ENCODE peak calls at places on chromosomes 3 and 15, in nine cellular contexts. T, I, F, Q, R, Y, S, N and P are unnamed samples.

GRCh38 chr3:9229325-9229724 is 20.1 kb downstream of the SRGAP3 start:
- DNase-seq in T (no peak), I (no peak), F (no peak), Q (no peak), R (no peak), Y (no peak), S (no peak), N (no peak), P (peak)

GRCh38 chr3:146739203-146739671 is 134.1 kb upstream of the PLSCR5 start:
- DNase-seq in T (no peak), I (no peak), F (no peak), Q (no peak), R (no peak), Y (no peak), S (no peak), N (no peak), P (no peak)

GRCh38 chr15:91813924-91814323 is 39.6 kb upstream of the SLCO3A1 start:
- DNase-seq in T (no peak), I (no peak), F (no peak), Q (no peak), R (no peak), Y (no peak), S (no peak), N (no peak), P (no peak)

GRCh38 chr3:112519424-112520001 is 20.2 kb upstream of the BTLA start:
- DNase-seq in T (peak), I (peak), F (peak), Q (peak), R (peak), Y (no peak), S (peak), N (peak), P (peak)

GRCh38 chr3:169886671-169887070 is 16.9 kb upstream of the LRRC31 start:
- DNase-seq in T (peak), I (peak), F (peak), Q (peak), R (peak), Y (peak), S (peak), N (no peak), P (peak)

GRCh38 chr3:117887896-117888295 is 1146.8 kb downstream of the IGSF11 start:
- DNase-seq in T (no peak), I (no peak), F (no peak), Q (peak), R (no peak), Y (no peak), S (no peak), N (no peak), P (no peak)

GRCh38 chr3:111539351-111540331 is 2.4 kb upstream of the CD96 start:
- DNase-seq in T (peak), I (peak), F (no peak), Q (peak), R (peak), Y (no peak), S (peak), N (peak), P (peak)

GRCh38 chr3:103786296-103786695 is 1351.5 kb downstream of the ZPLD1 start:
- DNase-seq in T (no peak), I (no peak), F (no peak), Q (no peak), R (no peak), Y (no peak), S (no peak), N (no peak), P (no peak)

GRCh38 chr3:4707324-4707723 is 214.2 kb downstream of the ITPR1 start:
- DNase-seq in T (no peak), I (no peak), F (no peak), Q (no peak), R (no peak), Y (no peak), S (no peak), N (no peak), P (no peak)

GRCh38 chr15:53203454-53203853 is 413.3 kb upstream of the ONECUT1 start:
- DNase-seq in T (no peak), I (no peak), F (no peak), Q (no peak), R (no peak), Y (peak), S (no peak), N (no peak), P (no peak)

GRCh38 chr3:163890661-163891060 is 1187.6 kb downstream of the SI start:
- DNase-seq in T (no peak), I (no peak), F (no peak), Q (no peak), R (no peak), Y (no peak), S (no peak), N (no peak), P (no peak)

GRCh38 chr3:142276780-142277179 is 51.4 kb upstream of the GK5 start:
- DNase-seq in T (peak), I (peak), F (no peak), Q (peak), R (peak), Y (no peak), S (no peak), N (no peak), P (peak)

GRCh38 chr15:86968244-86968643 is 888.6 kb downstream of the AGBL1 start:
- DNase-seq in T (no peak), I (no peak), F (no peak), Q (no peak), R (no peak), Y (no peak), S (no peak), N (no peak), P (no peak)

GRCh38 chr3:46864051-46864881 is 1.0 kb upstream of the MYL3 start:
- DNase-seq in T (no peak), I (no peak), F (no peak), Q (no peak), R (no peak), Y (peak), S (no peak), N (no peak), P (no peak)

GRCh38 chr15:67406257-67406861 is 114.6 kb upstream of the C15orf61 start:
- DNase-seq in T (no peak), I (no peak), F (no peak), Q (peak), R (no peak), Y (no peak), S (no peak), N (no peak), P (peak)

GRCh38 chr15:101502572-101503295 is 13.2 kb upstream of the PCSK6 start:
- DNase-seq in T (no peak), I (no peak), F (no peak), Q (no peak), R (no peak), Y (no peak), S (no peak), N (no peak), P (no peak)

GRCh38 chr3:188296761-188297689 is 143.1 kb downstream of the LPP start:
- DNase-seq in T (peak), I (peak), F (no peak), Q (peak), R (peak), Y (no peak), S (no peak), N (peak), P (peak)

GRCh38 chr3:172516318-172517214 is 6.7 kb downstream of the TNFSF10 start:
- DNase-seq in T (peak), I (peak), F (peak), Q (peak), R (peak), Y (peak), S (peak), N (peak), P (peak)

GRCh38 chr15:82139823-82140268 is 94.0 kb upstream of the MEX3B start:
- DNase-seq in T (peak), I (peak), F (no peak), Q (peak), R (peak), Y (no peak), S (no peak), N (no peak), P (peak)

GRCh38 chr3:30258426-30259392 is 347.7 kb upstream of the TGFBR2 start:
- DNase-seq in T (no peak), I (no peak), F (no peak), Q (peak), R (no peak), Y (no peak), S (no peak), N (peak), P (no peak)

GRCh38 chr3:115885621-115886020 is 262.3 kb downstream of the GAP43 start:
- DNase-seq in T (peak), I (peak), F (no peak), Q (peak), R (peak), Y (no peak), S (no peak), N (no peak), P (peak)

GRCh38 chr3:170055209-170055608 is 17.4 kb downstream of the GPR160 start:
- DNase-seq in T (peak), I (peak), F (no peak), Q (peak), R (no peak), Y (no peak), S (no peak), N (no peak), P (peak)

GRCh38 chr3:149114458-149114857 is 15.0 kb upstream of the HPS3 start:
- DNase-seq in T (peak), I (no peak), F (no peak), Q (no peak), R (no peak), Y (no peak), S (no peak), N (no peak), P (peak)

GRCh38 chr3:48716508-48716981 is 476 bp downstream of the IP6K2 start:
- DNase-seq in T (no peak), I (no peak), F (no peak), Q (no peak), R (no peak), Y (no peak), S (no peak), N (no peak), P (no peak)

GRCh38 chr15:95874625-95875024 is 455.9 kb upstream of the NR2F2 start:
- DNase-seq in T (no peak), I (peak), F (no peak), Q (no peak), R (no peak), Y (no peak), S (no peak), N (no peak), P (no peak)

GRCh38 chr15:57288926-57289650 is 87.2 kb upstream of the CGNL1 start:
- DNase-seq in T (peak), I (no peak), F (no peak), Q (no peak), R (no peak), Y (no peak), S (no peak), N (no peak), P (no peak)

GRCh38 chr15:69032703-69033373 is 18.3 kb downstream of the NOX5 start:
- DNase-seq in T (no peak), I (no peak), F (no peak), Q (no peak), R (no peak), Y (no peak), S (no peak), N (no peak), P (no peak)

GRCh38 chr3:32819086-32819450 is 1.3 kb downstream of the TRIM71 start:
- DNase-seq in T (no peak), I (no peak), F (no peak), Q (no peak), R (no peak), Y (no peak), S (no peak), N (no peak), P (no peak)
- H3K4me3 ChIP-seq in T (no peak), I (no peak), F (no peak), Q (no peak), R (no peak), Y (peak), S (no peak), N (no peak), P (no peak)

GRCh38 chr15:89575146-89575655 is at the start of gene TICRR:
- DNase-seq in T (peak), I (peak), F (peak), Q (peak), R (peak), Y (peak), S (peak), N (peak), P (peak)
- TF ChIP-seq CTCF in T (no peak), I (no peak), F (no peak), Q (no peak), R (no peak), Y (no peak), S (no peak), N (no peak), P (no peak)

GRCh38 chr3:80696280-80696679 is 928.5 kb upstream of the ROBO1 start:
- DNase-seq in T (no peak), I (no peak), F (no peak), Q (no peak), R (no peak), Y (no peak), S (peak), N (peak), P (no peak)
- H3K4me3 ChIP-seq in T (no peak), I (no peak), F (no peak), Q (no peak), R (no peak), Y (no peak), S (no peak), N (no peak), P (no peak)

GRCh38 chr15:73686781-73687256 is 2.6 kb downstream of the CD276 start:
- DNase-seq in T (peak), I (peak), F (no peak), Q (peak), R (peak), Y (no peak), S (no peak), N (no peak), P (peak)
- TF ChIP-seq CTCF in T (peak), I (no peak), F (no peak), Q (no peak), R (peak), Y (no peak), S (no peak), N (no peak), P (no peak)

GRCh38 chr3:179452166-179452544 is 885 bp upstream of the GNB4 start:
- DNase-seq in T (peak), I (peak), F (no peak), Q (peak), R (peak), Y (no peak), S (no peak), N (no peak), P (peak)
- H3K4me3 ChIP-seq in T (peak), I (peak), F (no peak), Q (peak), R (peak), Y (peak), S (no peak), N (no peak), P (peak)

GRCh38 chr3:10983219-10983916 is 9.2 kb upstream of the SLC6A1 start:
- DNase-seq in T (peak), I (peak), F (peak), Q (peak), R (peak), Y (no peak), S (peak), N (peak), P (peak)
- TF ChIP-seq CTCF in T (peak), I (peak), F (peak), Q (peak), R (peak), Y (peak), S (peak), N (peak), P (peak)

GRCh38 chr3:11476814-11477213 is 166.9 kb downstream of the VGLL4 start:
- DNase-seq in T (no peak), I (no peak), F (no peak), Q (no peak), R (no peak), Y (no peak), S (no peak), N (peak), P (no peak)

GRCh38 chr3:11480663-11481298 is 162.9 kb downstream of the VGLL4 start:
- DNase-seq in T (no peak), I (peak), F (no peak), Q (no peak), R (no peak), Y (no peak), S (peak), N (peak), P (no peak)

GRCh38 chr3:11479230-11479620 is 164.5 kb downstream of the VGLL4 start:
- DNase-seq in T (no peak), I (no peak), F (no peak), Q (no peak), R (no peak), Y (no peak), S (peak), N (no peak), P (no peak)

GRCh38 chr3:11477286-11477935 is 166.3 kb downstream of the VGLL4 start:
- DNase-seq in T (peak), I (peak), F (no peak), Q (peak), R (peak), Y (no peak), S (no peak), N (no peak), P (peak)

GRCh38 chr3:11478167-11478566 is 165.5 kb downstream of the VGLL4 start:
- DNase-seq in T (no peak), I (no peak), F (no peak), Q (no peak), R (no peak), Y (no peak), S (no peak), N (no peak), P (no peak)
- H3K4me3 ChIP-seq in T (no peak), I (no peak), F (no peak), Q (no peak), R (no peak), Y (no peak), S (no peak), N (no peak), P (no peak)

DNA sequence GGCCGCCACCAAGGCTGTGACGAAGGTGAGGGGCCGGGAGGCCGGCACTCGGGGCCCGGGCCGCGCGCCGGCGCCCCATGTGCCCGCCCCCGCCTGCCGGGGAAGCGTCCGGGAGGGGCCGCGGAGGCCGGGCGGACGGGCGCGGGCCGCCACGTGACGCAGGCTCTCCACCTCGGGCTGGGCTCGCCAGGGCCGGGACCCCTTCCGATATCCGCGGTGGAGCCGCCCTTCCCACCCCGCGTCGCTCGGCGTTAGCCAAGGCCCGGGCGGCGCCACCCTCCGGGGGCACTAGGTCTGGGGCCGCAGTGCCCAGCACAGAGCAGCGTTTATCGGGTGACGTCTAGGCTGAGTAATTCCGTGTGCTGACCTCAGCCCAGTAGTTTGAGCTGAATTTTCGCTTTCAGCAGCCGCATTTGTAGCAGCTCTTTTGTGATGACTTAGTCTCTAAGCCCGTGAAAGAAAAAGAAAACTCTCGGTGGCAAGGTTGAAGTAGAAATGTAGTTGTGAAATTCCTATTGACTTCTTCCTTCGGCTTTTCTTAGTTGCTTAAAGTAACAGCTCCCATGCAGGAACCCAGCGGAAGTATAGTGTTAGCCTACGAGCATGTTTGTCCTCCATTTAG is 885 bp downstream of the CDV3 start:
- DNase-seq in T (peak), I (peak), F (peak), Q (peak), R (peak), Y (peak), S (peak), N (peak), P (peak)
- TF ChIP-seq CTCF in T (no peak), I (no peak), F (no peak), Q (peak), R (peak), Y (no peak), S (no peak), N (no peak), P (no peak)

GRCh38 chr15:75791337-75791713 is 51.9 kb upstream of the UBE2Q2 start:
- DNase-seq in T (no peak), I (no peak), F (no peak), Q (no peak), R (no peak), Y (no peak), S (no peak), N (no peak), P (no peak)

GRCh38 chr15:75785771-75786563 is 57.3 kb upstream of the UBE2Q2 start:
- DNase-seq in T (no peak), I (peak), F (no peak), Q (no peak), R (peak), Y (no peak), S (no peak), N (no peak), P (peak)

GRCh38 chr15:75782926-75783325 is 60.3 kb upstream of the UBE2Q2 start:
- DNase-seq in T (no peak), I (no peak), F (no peak), Q (no peak), R (no peak), Y (no peak), S (no peak), N (no peak), P (no peak)

GRCh38 chr15:75790631-75791336 is 52.5 kb upstream of the UBE2Q2 start:
- DNase-seq in T (no peak), I (no peak), F (no peak), Q (no peak), R (no peak), Y (no peak), S (no peak), N (no peak), P (no peak)

DNA sequence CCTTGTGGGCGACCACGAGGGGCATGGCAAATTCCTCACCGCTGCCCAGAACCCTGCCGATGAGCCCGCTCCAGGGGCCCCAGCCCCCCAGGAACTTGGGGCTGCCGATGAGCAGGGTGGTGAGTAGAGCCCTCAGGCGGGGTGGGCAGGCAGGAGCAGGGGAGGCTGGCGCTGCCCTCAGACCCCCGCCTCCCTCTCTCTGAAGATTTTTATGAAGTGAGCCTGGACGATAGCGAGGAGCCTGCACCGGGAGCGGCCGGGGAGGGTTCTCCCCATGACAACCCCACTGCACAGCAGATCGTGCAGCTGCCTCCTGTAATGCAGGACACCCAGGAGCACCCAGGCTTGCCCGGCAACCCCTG is 56.7 kb upstream of the UBE2Q2 start:
- DNase-seq in T (no peak), I (no peak), F (no peak), Q (no peak), R (no peak), Y (no peak), S (no peak), N (no peak), P (no peak)
- H3K4me3 ChIP-seq in T (no peak), I (no peak), F (no peak), Q (no peak), R (no peak), Y (no peak), S (no peak), N (no peak), P (no peak)

GRCh38 chr3:196489747-196490146 is 13.8 kb downstream of the RNF168 start:
- DNase-seq in T (no peak), I (no peak), F (no peak), Q (no peak), R (no peak), Y (no peak), S (no peak), N (no peak), P (no peak)

GRCh38 chr3:196492080-196492479 is 11.5 kb downstream of the RNF168 start:
- DNase-seq in T (no peak), I (no peak), F (no peak), Q (no peak), R (no peak), Y (no peak), S (no peak), N (no peak), P (no peak)

DNA sequence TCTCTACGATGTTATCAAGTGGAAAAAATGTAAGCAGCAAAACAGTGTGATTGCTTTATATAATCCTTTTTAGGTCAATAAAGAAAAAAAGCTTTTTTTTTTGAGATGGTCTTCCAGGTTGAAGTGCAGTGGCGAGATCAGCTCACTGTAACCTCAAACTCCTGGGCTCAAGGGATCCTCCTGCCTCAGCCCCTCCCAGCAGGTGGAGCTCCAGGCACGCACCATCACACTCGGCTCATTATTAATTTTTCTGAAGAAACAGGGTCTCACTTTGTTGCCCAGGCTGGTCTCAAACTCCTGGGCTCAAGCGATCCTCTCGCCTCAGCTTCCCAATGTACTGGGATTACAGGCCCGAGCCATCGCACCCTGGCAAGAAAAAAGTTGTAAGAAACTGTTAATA is 17.3 kb downstream of the RNF168 start:
- DNase-seq in T (no peak), I (peak), F (no peak), Q (no peak), R (peak), Y (no peak), S (no peak), N (peak), P (peak)
- TF ChIP-seq CTCF in T (peak), I (peak), F (no peak), Q (peak), R (peak), Y (peak), S (no peak), N (no peak), P (peak)